ENCODE peak calls at places on chromosomes 4 and X, in five cellular contexts. S, Q, X, B and Y are unnamed samples.

GRCh38 chr4:28518781-28519180 is 1658.1 kb downstream of the STIM2 start:
- DNase-seq in X (no peak), S (no peak), Q (no peak), B (no peak), Y (peak; percentile 12)

GRCh38 chr4:156291317-156291716 is 337.7 kb upstream of the CTSO start:
- DNase-seq in B (no peak), Q (no peak), S (no peak), X (no peak), Y (peak; percentile 49)

GRCh38 chrX:17635231-17635630 is 102.1 kb upstream of the SCML1 start:
- DNase-seq in S (peak; percentile 81), X (peak; percentile 66), Q (peak; percentile 89), B (no peak), Y (no peak)

GRCh38 chrX:133921084-133921483 is 64.3 kb downstream of the GPC3 start:
- DNase-seq in X (no peak), S (no peak), B (no peak), Q (no peak), Y (no peak)

GRCh38 chrX:70046978-70047377 is 2.8 kb downstream of the AWAT2 start:
- DNase-seq in Q (no peak), X (no peak), S (no peak), B (no peak), Y (no peak)

GRCh38 chr4:30754021-30754420 is 33.9 kb downstream of the PCDH7 start:
- DNase-seq in S (no peak), B (no peak), Q (no peak), X (no peak), Y (peak; percentile 62)

GRCh38 chrX:131812847-131813825 is 210.0 kb upstream of the STK26 start:
- DNase-seq in B (peak; percentile 18), X (no peak), S (no peak), Q (no peak), Y (no peak)

GRCh38 chr4:56272003-56272402 is 115.3 kb downstream of the AASDH start:
- DNase-seq in S (no peak), B (no peak), Q (no peak), X (no peak), Y (no peak)

GRCh38 chr4:26899991-26900390 is 39.4 kb downstream of the STIM2 start:
- DNase-seq in B (no peak), S (no peak), Q (no peak), X (no peak), Y (peak; percentile 3)

GRCh38 chr4:73777612-73778011 is 37.2 kb downstream of the CXCL8 start:
- DNase-seq in X (no peak), S (no peak), Q (no peak), B (no peak), Y (no peak)

GRCh38 chrX:9688833-9689232 is 76.8 kb downstream of the GPR143 start:
- DNase-seq in S (no peak), X (no peak), Q (no peak), B (no peak), Y (no peak)

GRCh38 chr4:183718876-183719275 is 59.8 kb downstream of the TRAPPC11 start:
- DNase-seq in S (no peak), Q (no peak), X (no peak), B (no peak), Y (no peak)

GRCh38 chr4:141375855-141376254 is 155.2 kb downstream of the ZNF330 start:
- DNase-seq in S (no peak), X (no peak), B (no peak), Q (peak; percentile 44), Y (peak; percentile 67)

GRCh38 chr4:105978684-105979296 is 83.5 kb downstream of the NPNT start:
- DNase-seq in X (no peak), Q (no peak), B (no peak), S (no peak), Y (peak; percentile 85)

GRCh38 chrX:21656587-21657317 is 1.4 kb downstream of the KLHL34 start:
- DNase-seq in B (no peak), S (no peak), Q (no peak), X (no peak), Y (no peak)

GRCh38 chr4:117400039-117400835 is 314.9 kb upstream of the TRAM1L1 start:
- DNase-seq in Q (no peak), B (peak; percentile 8), X (no peak), S (no peak), Y (peak; percentile 82)

GRCh38 chr4:146495277-146495676 is 26.5 kb downstream of the SLC10A7 start:
- DNase-seq in B (no peak), Q (no peak), S (no peak), X (no peak), Y (peak; percentile 36)

GRCh38 chr4:106816501-106816900 is 219.6 kb downstream of the DKK2 start:
- DNase-seq in B (peak; percentile 21), X (no peak), Q (no peak), S (no peak), Y (no peak)

GRCh38 chr4:111027526-111027925 is 404.6 kb upstream of the PITX2 start:
- DNase-seq in B (peak; percentile 57), Q (no peak), X (no peak), S (no peak), Y (peak; percentile 52)

GRCh38 chr4:22434895-22435294 is 81.0 kb downstream of the ADGRA3 start:
- DNase-seq in Q (peak; percentile 65), S (peak; percentile 21), B (no peak), X (no peak), Y (peak; percentile 60)

GRCh38 chrX:110563276-110563675 is 204.6 kb downstream of the RTL9 start:
- DNase-seq in Q (no peak), X (no peak), S (no peak), B (no peak), Y (no peak)

GRCh38 chrX:133985164-133986007 is at the start of gene GPC3:
- DNase-seq in X (peak; percentile 64), B (peak; percentile 51), Q (peak; percentile 83), S (no peak), Y (peak; percentile 62)

GRCh38 chr4:134546279-134546678 is 344.7 kb upstream of the PABPC4L start:
- DNase-seq in X (no peak), B (no peak), S (no peak), Q (no peak), Y (no peak)

GRCh38 chr4:154164931-154165839 is 326.4 kb downstream of the DCHS2 start:
- DNase-seq in S (no peak), X (no peak), B (peak; percentile 72), Q (no peak), Y (peak; percentile 98)

GRCh38 chrX:106278951-106279350 is 110.8 kb downstream of the PWWP3B start:
- DNase-seq in B (no peak), X (no peak), Q (no peak), S (no peak), Y (no peak)

GRCh38 chr4:56606385-56606784 is 74.7 kb downstream of the HOPX start:
- DNase-seq in Q (no peak), X (no peak), S (no peak), B (no peak), Y (no peak)

GRCh38 chr4:85153221-85153620 is 186.7 kb upstream of the WDFY3 start:
- DNase-seq in X (no peak), Q (no peak), S (no peak), B (no peak), Y (no peak)

GRCh38 chrX:24242649-24243556 is 71.0 kb downstream of the SUPT20HL2 start:
- DNase-seq in B (no peak), S (no peak), Q (no peak), X (no peak), Y (peak; percentile 60)

GRCh38 chrX:10900585-10901289 is 210.4 kb upstream of the HCCS start:
- DNase-seq in X (no peak), B (no peak), S (no peak), Q (no peak), Y (peak; percentile 64)

GRCh38 chr4:8142556-8142955 is 16.1 kb downstream of the ABLIM2 start:
- DNase-seq in B (no peak), Q (no peak), X (no peak), S (no peak), Y (no peak)

GRCh38 chr4:75110061-75110460 is 177.1 kb downstream of the PARM1 start:
- DNase-seq in S (no peak), Q (no peak), B (no peak), X (no peak), Y (no peak)

GRCh38 chrX:57083143-57083542 is 38.2 kb downstream of the SPIN2B start:
- DNase-seq in X (no peak), S (no peak), Q (peak; percentile 32), B (no peak), Y (no peak)

GRCh38 chr4:101104264-101105052 is 242.9 kb downstream of the PPP3CA start:
- DNase-seq in S (no peak), B (no peak), Q (no peak), X (no peak), Y (no peak)

GRCh38 chrX:3191186-3191585 is 149.9 kb downstream of the ARSF start:
- DNase-seq in S (no peak), X (no peak), Q (no peak), B (no peak), Y (no peak)

GRCh38 chrX:49754238-49754857 is 58.6 kb upstream of the PAGE1 start:
- DNase-seq in X (peak; percentile 47), S (peak; percentile 17), Q (peak; percentile 50), B (no peak), Y (peak; percentile 19)

DNA sequence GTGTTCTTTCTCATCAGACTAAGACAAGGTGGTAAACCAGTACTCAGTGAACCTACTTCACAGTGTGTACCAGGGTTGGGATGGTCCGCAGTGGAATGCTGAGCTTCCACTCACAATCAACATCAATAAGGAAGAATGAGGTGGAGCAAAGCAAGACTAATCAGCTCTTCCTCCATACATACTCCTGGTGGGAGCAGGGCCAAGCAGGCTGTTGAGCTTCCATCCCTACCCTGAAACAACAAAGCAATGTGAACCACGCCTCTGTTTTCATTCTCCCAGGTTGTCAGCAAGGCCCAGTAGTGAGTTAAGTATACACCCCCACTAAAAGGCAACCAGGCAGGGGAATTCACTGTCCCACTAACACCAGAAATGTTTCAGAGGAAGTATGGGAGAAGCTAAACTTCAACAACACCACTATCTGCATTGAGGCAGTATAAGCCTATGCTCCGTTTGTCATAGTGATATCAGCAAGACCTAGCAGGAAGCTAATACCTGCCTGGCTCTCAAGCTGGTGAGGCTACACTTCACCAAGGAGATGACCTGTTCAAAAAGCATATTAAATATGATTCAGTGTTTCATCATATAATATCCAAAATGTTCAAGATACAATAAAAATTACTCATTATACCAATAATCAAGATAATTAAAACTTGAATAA is 109.5 kb downstream of the DDX60 start:
- DNase-seq in S (no peak), Q (no peak), X (no peak), B (no peak), Y (no peak)
- H2BK5ac ChIP-seq in S (no peak overlapping the region), Q (no peak overlapping the region), X (no peak overlapping the region), B (no peak overlapping the region), Y (no peak overlapping the region)

GRCh38 chrX:154809939-154810665 is 4.8 kb upstream of the MPP1 start:
- DNase-seq in X (no peak), S (no peak), Q (no peak), B (no peak), Y (peak; percentile 38)
- H2BK12ac ChIP-seq in X (no peak overlapping the region), S (no peak overlapping the region), Q (no peak overlapping the region), B (no peak overlapping the region), Y (no peak overlapping the region)

GRCh38 chr4:124277691-124278090 is 434.8 kb downstream of the ANKRD50 start:
- DNase-seq in Q (no peak), B (peak; percentile 50), X (no peak), S (no peak), Y (no peak)
- H2AK5ac ChIP-seq in Q (no peak overlapping the region), B (peak overlapping the region; percentile 13), X (no peak overlapping the region), S (no peak overlapping the region), Y (no peak overlapping the region)

GRCh38 chr4:83034630-83035494 is at the start of gene COPS4:
- DNase-seq in Q (peak; percentile 99), B (peak; percentile 99), X (peak; percentile 90), S (peak; percentile 99), Y (peak; percentile 100)
- H2BK5ac ChIP-seq in Q (no peak within 1 kb of the TSS), B (peak within 1 kb of the TSS; percentile 60), X (no peak within 1 kb of the TSS), S (no peak within 1 kb of the TSS), Y (no peak within 1 kb of the TSS)